ENCODE peak calls at places on chromosomes 4 and X, in eight cellular contexts. One of them, this sample, is unnamed.

GRCh38 chr4:80103615-80104014 is 30.6 kb upstream of the ANTXR2 start:
- DNase-seq in activated T-helper 2 cell treated with anti-CD3 and anti-CD28 coated beads, Interferon-gamma antibody, Interleukin-2, Interleukin-4, amounts not matched to agents 10 μg/mL and 5 μg/mL and 100 μg/mL, durations not matched to agents 14 hours and 24 hours and 36 hours: no peak
- DNase-seq in A549: no peak
- DNase-seq in AG10803: no peak
- DNase-seq in EH: no peak
- DNase-seq in T-helper 1 cell: no peak
- DNase-seq in GM12865: no peak
- DNase-seq in brain microvascular endothelial cell: no peak
- DNase-seq in this sample: no peak

GRCh38 chr4:86653237-86653865 is 59.2 kb downstream of the PTPN13 start:
- DNase-seq in activated T-helper 2 cell treated with anti-CD3 and anti-CD28 coated beads, Interferon-gamma antibody, Interleukin-2, Interleukin-4, amounts not matched to agents 10 μg/mL and 5 μg/mL and 100 μg/mL, durations not matched to agents 14 hours and 24 hours and 36 hours: no peak
- DNase-seq in A549: peak
- DNase-seq in AG10803: no peak
- DNase-seq in EH: no peak
- DNase-seq in T-helper 1 cell: peak
- DNase-seq in GM12865: peak
- DNase-seq in brain microvascular endothelial cell: no peak
- DNase-seq in this sample: no peak

GRCh38 chr4:158080354-158080753 is 92.5 kb downstream of the GASK1B start:
- DNase-seq in activated T-helper 2 cell treated with anti-CD3 and anti-CD28 coated beads, Interferon-gamma antibody, Interleukin-2, Interleukin-4, amounts not matched to agents 10 μg/mL and 5 μg/mL and 100 μg/mL, durations not matched to agents 14 hours and 24 hours and 36 hours: no peak
- DNase-seq in A549: no peak
- DNase-seq in AG10803: peak
- DNase-seq in EH: peak
- DNase-seq in T-helper 1 cell: no peak
- DNase-seq in GM12865: no peak
- DNase-seq in brain microvascular endothelial cell: no peak
- DNase-seq in this sample: no peak

GRCh38 chr4:113502476-113502875 is 259.1 kb downstream of the CAMK2D start:
- DNase-seq in activated T-helper 2 cell treated with anti-CD3 and anti-CD28 coated beads, Interferon-gamma antibody, Interleukin-2, Interleukin-4, amounts not matched to agents 10 μg/mL and 5 μg/mL and 100 μg/mL, durations not matched to agents 14 hours and 24 hours and 36 hours: no peak
- DNase-seq in A549: no peak
- DNase-seq in AG10803: peak
- DNase-seq in EH: peak
- DNase-seq in T-helper 1 cell: no peak
- DNase-seq in GM12865: no peak
- DNase-seq in brain microvascular endothelial cell: no peak
- DNase-seq in this sample: no peak

GRCh38 chrX:133335027-133335426 is 80.3 kb downstream of the GPC4 start:
- DNase-seq in activated T-helper 2 cell treated with anti-CD3 and anti-CD28 coated beads, Interferon-gamma antibody, Interleukin-2, Interleukin-4, amounts not matched to agents 10 μg/mL and 5 μg/mL and 100 μg/mL, durations not matched to agents 14 hours and 24 hours and 36 hours: no peak
- DNase-seq in A549: peak
- DNase-seq in AG10803: peak
- DNase-seq in EH: peak
- DNase-seq in T-helper 1 cell: no peak
- DNase-seq in GM12865: peak
- DNase-seq in brain microvascular endothelial cell: peak
- DNase-seq in this sample: peak

GRCh38 chr4:184280591-184281071 is 63.0 kb upstream of the ENPP6 start:
- DNase-seq in activated T-helper 2 cell treated with anti-CD3 and anti-CD28 coated beads, Interferon-gamma antibody, Interleukin-2, Interleukin-4, amounts not matched to agents 10 μg/mL and 5 μg/mL and 100 μg/mL, durations not matched to agents 14 hours and 24 hours and 36 hours: no peak
- DNase-seq in A549: no peak
- DNase-seq in AG10803: no peak
- DNase-seq in EH: no peak
- DNase-seq in T-helper 1 cell: peak
- DNase-seq in GM12865: peak
- DNase-seq in brain microvascular endothelial cell: no peak
- DNase-seq in this sample: no peak

GRCh38 chr4:147546341-147546740 is 65.4 kb downstream of the EDNRA start:
- DNase-seq in activated T-helper 2 cell treated with anti-CD3 and anti-CD28 coated beads, Interferon-gamma antibody, Interleukin-2, Interleukin-4, amounts not matched to agents 10 μg/mL and 5 μg/mL and 100 μg/mL, durations not matched to agents 14 hours and 24 hours and 36 hours: no peak
- DNase-seq in A549: peak
- DNase-seq in AG10803: peak
- DNase-seq in EH: peak
- DNase-seq in T-helper 1 cell: no peak
- DNase-seq in GM12865: no peak
- DNase-seq in brain microvascular endothelial cell: peak
- DNase-seq in this sample: peak

GRCh38 chrX:34112459-34112858 is 19.7 kb downstream of the FAM47A start:
- DNase-seq in activated T-helper 2 cell treated with anti-CD3 and anti-CD28 coated beads, Interferon-gamma antibody, Interleukin-2, Interleukin-4, amounts not matched to agents 10 μg/mL and 5 μg/mL and 100 μg/mL, durations not matched to agents 14 hours and 24 hours and 36 hours: no peak
- DNase-seq in A549: no peak
- DNase-seq in AG10803: no peak
- DNase-seq in EH: no peak
- DNase-seq in T-helper 1 cell: no peak
- DNase-seq in GM12865: no peak
- DNase-seq in brain microvascular endothelial cell: no peak
- DNase-seq in this sample: no peak

GRCh38 chr4:138494931-138495330 is 252.8 kb upstream of the SLC7A11 start:
- DNase-seq in activated T-helper 2 cell treated with anti-CD3 and anti-CD28 coated beads, Interferon-gamma antibody, Interleukin-2, Interleukin-4, amounts not matched to agents 10 μg/mL and 5 μg/mL and 100 μg/mL, durations not matched to agents 14 hours and 24 hours and 36 hours: no peak
- DNase-seq in A549: peak
- DNase-seq in AG10803: peak
- DNase-seq in EH: peak
- DNase-seq in T-helper 1 cell: no peak
- DNase-seq in GM12865: peak
- DNase-seq in brain microvascular endothelial cell: peak
- DNase-seq in this sample: peak

GRCh38 chr4:145723336-145723735 is 43.4 kb downstream of the C4orf51 start:
- DNase-seq in activated T-helper 2 cell treated with anti-CD3 and anti-CD28 coated beads, Interferon-gamma antibody, Interleukin-2, Interleukin-4, amounts not matched to agents 10 μg/mL and 5 μg/mL and 100 μg/mL, durations not matched to agents 14 hours and 24 hours and 36 hours: no peak
- DNase-seq in A549: no peak
- DNase-seq in AG10803: no peak
- DNase-seq in EH: no peak
- DNase-seq in T-helper 1 cell: no peak
- DNase-seq in GM12865: no peak
- DNase-seq in brain microvascular endothelial cell: no peak
- DNase-seq in this sample: no peak

This sample was measured in AG20443.